ENCODE peak calls at places on chromosomes 6 and 20, in ten cellular contexts. D is hypothalamus, C is BE2C, L is EL, Y is NCI-H187, I is astrocyte of the spinal cord, R is progenitor cell of endocrine pancreas, X is kidney epithelial cell, U is KG1, T is fibroblast of lung. Q is an unnamed sample.

GRCh38 chr20:59175861-59176260 is 12.2 kb downstream of the ZNF831 start:
- DNase-seq in D (no peak), C (no peak), L (no peak), Y (no peak), I (no peak), R (no peak), X (no peak), U (no peak), T (no peak), Q (no peak)

GRCh38 chr6:43909474-43910148 is 139.6 kb downstream of the VEGFA start:
- DNase-seq in D (no peak), C (no peak), L (no peak), Y (no peak), I (no peak), R (no peak), X (no peak), U (no peak), T (no peak), Q (no peak)

GRCh38 chr6:106922626-106923025 is 51.9 kb downstream of the CD24 start:
- DNase-seq in D (no peak), C (no peak), L (no peak), Y (no peak), I (no peak), R (no peak), X (no peak), U (no peak), T (no peak), Q (no peak)

GRCh38 chr6:14396826-14397517 is 279.4 kb downstream of the CD83 start:
- DNase-seq in D (no peak), C (peak), L (peak), Y (no peak), I (peak), R (no peak), X (peak), U (no peak), T (peak), Q (no peak)

GRCh38 chr6:154508573-154509375 is 1.7 kb downstream of the CNKSR3 start:
- DNase-seq in D (no peak), C (no peak), L (peak), Y (peak), I (peak), R (no peak), X (no peak), U (no peak), T (peak), Q (no peak)

GRCh38 chr6:110826236-110827129 is 11.2 kb upstream of the CDK19 start:
- DNase-seq in D (no peak), C (no peak), L (peak), Y (no peak), I (no peak), R (no peak), X (no peak), U (no peak), T (no peak), Q (peak)

GRCh38 chr20:56247954-56248782 is at the start of gene MC3R:
- DNase-seq in D (peak), C (peak), L (peak), Y (no peak), I (peak), R (no peak), X (peak), U (no peak), T (peak), Q (no peak)

GRCh38 chr6:77368660-77369313 is 94.5 kb downstream of the HTR1B start:
- DNase-seq in D (no peak), C (no peak), L (peak), Y (no peak), I (peak), R (no peak), X (no peak), U (no peak), T (no peak), Q (no peak)

GRCh38 chr6:90230547-90231240 is 65.9 kb downstream of the BACH2 start:
- DNase-seq in D (peak), C (no peak), L (no peak), Y (no peak), I (no peak), R (no peak), X (no peak), U (no peak), T (peak), Q (no peak)

GRCh38 chr6:131950767-131951575 is at the start of gene CCN2:
- DNase-seq in D (peak), C (peak), L (peak), Y (no peak), I (peak), R (peak), X (peak), U (no peak), T (peak), Q (no peak)

GRCh38 chr20:44464514-44464913 is 11.2 kb upstream of the TTPAL start:
- DNase-seq in D (no peak), C (no peak), L (no peak), Y (no peak), I (no peak), R (no peak), X (no peak), U (no peak), T (no peak), Q (no peak)

GRCh38 chr6:5181494-5182287 is 79.1 kb downstream of the LYRM4 start:
- DNase-seq in D (no peak), C (no peak), L (no peak), Y (no peak), I (no peak), R (no peak), X (no peak), U (no peak), T (no peak), Q (no peak)

GRCh38 chr20:57881466-57882405 is 171.9 kb upstream of the PMEPA1 start:
- DNase-seq in D (no peak), C (peak), L (no peak), Y (no peak), I (no peak), R (no peak), X (no peak), U (no peak), T (no peak), Q (no peak)

GRCh38 chr6:10579803-10580202 is 58.7 kb downstream of the GCNT2 start:
- DNase-seq in D (no peak), C (no peak), L (no peak), Y (no peak), I (no peak), R (no peak), X (no peak), U (no peak), T (no peak), Q (no peak)

GRCh38 chr6:73565767-73566485 is 45.1 kb upstream of the EEF1A1 start:
- DNase-seq in D (no peak), C (no peak), L (peak), Y (no peak), I (no peak), R (no peak), X (peak), U (no peak), T (peak), Q (no peak)

GRCh38 chr20:44910690-44911262 is 916 bp downstream of the PABPC1L start:
- DNase-seq in D (no peak), C (no peak), L (peak), Y (no peak), I (no peak), R (no peak), X (no peak), U (no peak), T (no peak), Q (no peak)

GRCh38 chr6:16331328-16332174 is 93.2 kb downstream of the GMPR start:
- DNase-seq in D (peak), C (peak), L (peak), Y (no peak), I (peak), R (peak), X (no peak), U (peak), T (peak), Q (peak)

GRCh38 chr6:6538301-6538700 is 50.2 kb upstream of the LY86 start:
- DNase-seq in D (no peak), C (no peak), L (no peak), Y (no peak), I (no peak), R (no peak), X (no peak), U (no peak), T (no peak), Q (no peak)

Q was measured in CD14-positive monocyte.